ENCODE peak calls at places on chromosomes 7 and 10, in six cellular contexts. Q is activated T-cell treated with anti-CD3 and anti-CD28 coated beads, Interleukin-2, amount 50 U/mL, for 24 hours; N is GM23338; F is HS-5; M is fibroblast of lung; Z is suprapubic skin. B is an unnamed sample.

GRCh38 chr10:15344876-15345285 is 26.2 kb downstream of the FAM171A1 start:
- DNase-seq in M (peak; percentile 92), Z (no peak), F (no peak), N (peak; percentile 37), Q (no peak), B (no peak)

GRCh38 chr7:3103614-3104399 is 60.1 kb upstream of the CARD11 start:
- DNase-seq in N (no peak), Z (no peak), M (no peak), F (no peak), Q (no peak), B (no peak)

GRCh38 chr10:64486149-64486548 is 964.9 kb downstream of the REEP3 start:
- DNase-seq in N (no peak), M (peak; percentile 81), Z (no peak), F (peak; percentile 83), Q (no peak), B (no peak)

GRCh38 chr10:87771871-87772500 is 46.0 kb downstream of the ATAD1 start:
- DNase-seq in M (peak; percentile 16), Z (no peak), F (no peak), N (peak; percentile 69), Q (no peak), B (no peak)

GRCh38 chr10:79985481-79986072 is 36.7 kb upstream of the SFTPD start:
- DNase-seq in Z (no peak), Q (no peak), M (no peak), N (no peak), F (no peak), B (no peak)

GRCh38 chr7:42222891-42223290 is 14.1 kb downstream of the GLI3 start:
- DNase-seq in M (no peak), F (no peak), Z (no peak), Q (no peak), N (peak; percentile 85), B (peak; percentile 67)

GRCh38 chr10:15815242-15815885 is 44.9 kb downstream of the MINDY3 start:
- DNase-seq in F (no peak), M (no peak), Q (no peak), Z (no peak), N (no peak), B (no peak)

GRCh38 chr7:16921151-16921550 is 39.4 kb upstream of the AGR3 start:
- DNase-seq in F (no peak), M (no peak), N (no peak), Q (no peak), Z (no peak), B (no peak)

GRCh38 chr10:123965973-123966895 is 74.6 kb upstream of the CPXM2 start:
- DNase-seq in M (no peak), N (no peak), Q (no peak), Z (no peak), F (no peak), B (no peak)

GRCh38 chr10:48902096-48902495 is 37.5 kb downstream of the LRRC18 start:
- DNase-seq in Q (no peak), F (no peak), Z (no peak), M (no peak), N (no peak), B (no peak)

GRCh38 chr7:96040250-96040772 is 268.0 kb downstream of the DYNC1I1 start:
- DNase-seq in M (no peak), F (no peak), N (no peak), Z (no peak), Q (no peak), B (peak; percentile 30)

GRCh38 chr7:28904539-28905143 is 53.5 kb downstream of the TRIL start:
- DNase-seq in Q (no peak), N (no peak), F (peak; percentile 14), Z (no peak), M (no peak), B (no peak)

GRCh38 chr7:157691521-157692155 is 354.8 kb downstream of the DNAJB6 start:
- DNase-seq in F (no peak), Z (peak; percentile 72), M (no peak), N (no peak), Q (peak; percentile 37), B (peak; percentile 42)

GRCh38 chr10:101840102-101840684 is 3.4 kb downstream of the KCNIP2 start:
- DNase-seq in Z (no peak), F (no peak), Q (no peak), M (no peak), N (peak; percentile 84), B (peak; percentile 70)

GRCh38 chr10:3119796-3120459 is 52.6 kb downstream of the PFKP start:
- DNase-seq in N (peak; percentile 60), Z (no peak), Q (no peak), F (no peak), M (peak; percentile 19), B (no peak)

GRCh38 chr10:73623056-73623455 is 18.2 kb downstream of the MYOZ1 start:
- DNase-seq in Q (no peak), Z (no peak), N (no peak), F (no peak), M (no peak), B (no peak)

GRCh38 chr10:110388682-110389052 is 83.9 kb upstream of the SMNDC1 start:
- DNase-seq in N (peak; percentile 41), Q (no peak), Z (no peak), M (no peak), F (no peak), B (no peak)

GRCh38 chr10:73183882-73184281 is 16.0 kb downstream of the FAM149B1 start:
- DNase-seq in M (peak; percentile 82), N (no peak), Q (no peak), F (peak; percentile 88), Z (no peak), B (no peak)

GRCh38 chr10:12782537-12782936 is 219.0 kb downstream of the CCDC3 start:
- DNase-seq in N (peak; percentile 72), M (no peak), Z (no peak), Q (peak; percentile 60), F (peak; percentile 2), B (peak; percentile 60)

GRCh38 chr10:19302117-19302516 is 253.5 kb downstream of the MALRD1 start:
- DNase-seq in N (no peak), Z (no peak), M (peak; percentile 92), F (peak; percentile 31), Q (no peak), B (no peak)

GRCh38 chr10:87861953-87862643 is 1.2 kb downstream of the KLLN start:
- DNase-seq in Q (peak; percentile 95), Z (peak; percentile 98), F (peak; percentile 92), N (peak; percentile 100), M (peak; percentile 99), B (peak; percentile 98)

GRCh38 chr7:25148772-25149575 is 23.9 kb upstream of the CYCS start:
- DNase-seq in N (peak; percentile 27), M (peak; percentile 2), F (no peak), Q (no peak), Z (no peak), B (no peak)

GRCh38 chr7:129825554-129826267 is 127.0 kb downstream of the UBE2H start:
- DNase-seq in Z (peak; percentile 90), Q (peak; percentile 97), N (peak; percentile 84), F (no peak), M (peak; percentile 58), B (peak; percentile 89)

GRCh38 chr7:150875791-150876190 is 23.5 kb downstream of the AOC1 start:
- DNase-seq in N (no peak), Q (no peak), Z (no peak), F (no peak), M (no peak), B (no peak)

GRCh38 chr7:139602143-139602722 is 78.7 kb downstream of the CLEC2L start:
- DNase-seq in Z (no peak), M (peak; percentile 34), Q (no peak), N (peak; percentile 80), F (no peak), B (no peak)

GRCh38 chr7:11343818-11344413 is 370.2 kb downstream of the PHF14 start:
- DNase-seq in N (peak; percentile 76), M (peak; percentile 30), Q (no peak), F (peak; percentile 63), Z (no peak), B (no peak)

GRCh38 chr7:37943905-37944736 is 23.7 kb downstream of the EPDR1 start:
- DNase-seq in Q (no peak), Z (no peak), N (no peak), F (no peak), M (peak; percentile 24), B (no peak)

GRCh38 chr7:84908196-84908793 is 278.6 kb downstream of the SEMA3D start:
- DNase-seq in M (no peak), Q (no peak), Z (no peak), N (no peak), F (no peak), B (no peak)

GRCh38 chr10:77836299-77836820 is 90.2 kb downstream of the DLG5 start:
- DNase-seq in Z (no peak), N (no peak), F (no peak), Q (peak; percentile 70), M (no peak), B (no peak)

GRCh38 chr10:22427890-22428571 is 82.7 kb downstream of the SPAG6 start:
- DNase-seq in Q (no peak), N (no peak), M (peak; percentile 94), F (peak; percentile 85), Z (no peak), B (no peak)

GRCh38 chr10:86334515-86335085 is 32.0 kb downstream of the GRID1 start:
- DNase-seq in N (peak; percentile 66), F (no peak), M (no peak), Q (no peak), Z (no peak), B (peak; percentile 76)

GRCh38 chr10:128835361-128835760 is 631.7 kb upstream of the MGMT start:
- DNase-seq in F (no peak), M (no peak), Q (no peak), N (no peak), Z (no peak), B (no peak)

GRCh38 chr10:112815238-112816032 is 134.6 kb upstream of the TCF7L2 start:
- DNase-seq in M (peak; percentile 80), N (no peak), Q (no peak), F (peak; percentile 33), Z (no peak), B (no peak)

GRCh38 chr7:26192485-26193087 is 8.0 kb downstream of the HNRNPA2B1 start:
- DNase-seq in M (no peak), Z (no peak), N (no peak), F (no peak), Q (no peak), B (no peak)

B was measured in H9.